ENCODE peak calls at places on chromosomes 11 and 22, in ten cellular contexts. E is PC-3; U is A549; M is right atrium auricular region; B is foreskin keratinocyte; A is adrenal gland; Q is kidney; D is transverse colon; K is CD4-positive, alpha-beta T cell; O is uterus. L is an unnamed sample.

GRCh38 chr11:112822478-112823274 is 138.5 kb upstream of the NCAM1 start:
- DNase-seq in A (peak), B (no peak), M (no peak), Q (no peak), U (no peak), D (no peak), K (no peak), E (no peak), O (no peak), L (no peak)

GRCh38 chr11:8091671-8092070 is 10.7 kb downstream of the TUB start:
- DNase-seq in U (no peak), Q (no peak), A (peak), M (no peak), D (no peak), E (no peak), B (no peak), K (no peak), O (peak), L (no peak)

GRCh38 chr11:16846305-16846704 is 107.9 kb downstream of the C11orf58 start:
- DNase-seq in U (no peak), K (no peak), D (no peak), A (no peak), B (no peak), Q (no peak), O (no peak), M (no peak), E (no peak), L (no peak)

GRCh38 chr11:31856248-31856647 is 45.1 kb upstream of the PAX6 start:
- DNase-seq in Q (no peak), B (peak), M (no peak), K (no peak), U (no peak), D (no peak), E (peak), O (no peak), A (no peak), L (peak)

GRCh38 chr22:19525116-19525660 is 978 bp upstream of the CLDN5 start:
- DNase-seq in M (no peak), U (no peak), K (no peak), Q (no peak), B (no peak), A (peak), E (no peak), O (no peak), D (no peak), L (no peak)

GRCh38 chr11:73176145-73176891 is 34.2 kb upstream of the FCHSD2 start:
- DNase-seq in D (no peak), U (no peak), Q (no peak), M (no peak), B (no peak), K (no peak), A (no peak), O (no peak), E (no peak), L (no peak)

GRCh38 chr11:5922749-5923426 is 19.2 kb upstream of the OR56A3 start:
- DNase-seq in D (no peak), E (peak), K (no peak), Q (no peak), U (no peak), A (no peak), B (peak), O (no peak), M (no peak), L (peak)

GRCh38 chr11:9160166-9160565 is 68.8 kb upstream of the SCUBE2 start:
- DNase-seq in M (no peak), Q (no peak), O (no peak), U (no peak), K (no peak), B (no peak), A (no peak), D (no peak), E (no peak), L (no peak)

GRCh38 chr11:64765291-64765803 is 5.6 kb upstream of the PYGM start:
- DNase-seq in K (no peak), O (no peak), E (no peak), B (no peak), Q (peak), D (no peak), M (no peak), U (no peak), A (no peak), L (no peak)

GRCh38 chr11:66341502-66342126 is 3.3 kb downstream of the BRMS1 start:
- DNase-seq in Q (peak), B (no peak), K (no peak), E (no peak), U (no peak), D (no peak), A (no peak), O (no peak), M (no peak), L (no peak)

GRCh38 chr11:12526789-12527188 is 147.4 kb upstream of the TEAD1 start:
- DNase-seq in E (peak), U (no peak), D (no peak), A (peak), B (no peak), K (no peak), M (no peak), O (no peak), Q (no peak), L (no peak)

GRCh38 chr22:31530816-31531180 is 34.5 kb downstream of the SFI1 start:
- DNase-seq in B (no peak), E (peak), Q (no peak), D (no peak), A (no peak), O (no peak), K (no peak), U (no peak), M (no peak), L (no peak)

GRCh38 chr11:1674194-1674878 is 22.7 kb upstream of the KRTAP5-6 start:
- DNase-seq in D (no peak), M (no peak), A (peak), B (no peak), K (no peak), O (no peak), Q (no peak), E (no peak), U (no peak), L (no peak)

GRCh38 chr11:73760066-73760679 is 701 bp downstream of the RAB6A start:
- DNase-seq in D (peak), K (no peak), A (peak), B (no peak), E (peak), U (peak), M (peak), Q (peak), O (peak), L (peak)

GRCh38 chr22:19850482-19851109 is 4.1 kb downstream of the GNB1L start:
- DNase-seq in B (no peak), M (peak), K (no peak), Q (peak), E (no peak), D (no peak), U (no peak), A (no peak), O (no peak), L (no peak)

GRCh38 chr22:41856484-41856883 is 23.6 kb downstream of the SREBF2 start:
- DNase-seq in O (no peak), U (no peak), M (no peak), B (no peak), K (no peak), Q (no peak), E (no peak), A (no peak), D (peak), L (no peak)

GRCh38 chr11:20647976-20648565 is 21.3 kb upstream of the NELL1 start:
- DNase-seq in Q (no peak), A (peak), M (no peak), D (peak), K (peak), U (peak), E (peak), B (peak), O (no peak), L (peak)

GRCh38 chr11:61079416-61080150 is 22.7 kb upstream of the CD5 start:
- DNase-seq in K (no peak), O (no peak), E (no peak), D (no peak), A (no peak), Q (no peak), M (no peak), U (no peak), B (no peak), L (no peak)

GRCh38 chr22:40819741-40820140 is 595 bp upstream of the SLC25A17 start:
- DNase-seq in A (no peak), B (no peak), E (peak), Q (no peak), K (no peak), O (peak), M (no peak), U (no peak), D (no peak), L (no peak)

GRCh38 chr11:33735426-33736147 is 636 bp downstream of the CD59 start:
- DNase-seq in E (no peak), D (peak), M (no peak), K (peak), O (no peak), B (no peak), U (no peak), Q (peak), A (peak), L (no peak)

GRCh38 chr11:5620606-5621521 is 3.9 kb upstream of the TRIM34 start:
- DNase-seq in Q (no peak), K (no peak), D (no peak), B (peak), M (no peak), E (peak), A (no peak), U (peak), O (no peak), L (peak)

GRCh38 chr11:70205049-70205725 is 2.1 kb downstream of the FADD start:
- DNase-seq in M (no peak), K (no peak), Q (no peak), O (no peak), U (no peak), B (no peak), A (no peak), E (no peak), D (no peak), L (no peak)

GRCh38 chr11:67572747-67573419 is 10.7 kb upstream of the GSTP1 start:
- DNase-seq in M (no peak), U (no peak), K (peak), E (peak), Q (no peak), O (peak), D (peak), B (no peak), A (peak), L (no peak)

GRCh38 chr11:118618115-118618990 is 10.9 kb downstream of the PHLDB1 start:
- DNase-seq in K (no peak), D (no peak), E (peak), M (peak), A (peak), B (no peak), Q (peak), U (no peak), O (peak), L (no peak)

GRCh38 chr11:68998390-68998911 is 14.6 kb downstream of the MRGPRF start:
- DNase-seq in U (no peak), A (peak), K (no peak), E (peak), O (no peak), B (no peak), Q (peak), M (no peak), D (peak), L (no peak)

GRCh38 chr11:117410861-117411725 is 83.4 kb downstream of the CEP164 start:
- DNase-seq in E (no peak), Q (no peak), O (no peak), M (no peak), K (no peak), U (no peak), B (no peak), D (no peak), A (no peak), L (no peak)

GRCh38 chr11:33147559-33147958 is 13.7 kb downstream of the CSTF3 start:
- DNase-seq in O (no peak), E (peak), A (no peak), B (no peak), U (no peak), M (no peak), D (no peak), Q (no peak), K (no peak), L (peak)

GRCh38 chr11:75810637-75811383 is 4.2 kb upstream of the UVRAG start:
- DNase-seq in U (no peak), O (no peak), A (peak), E (no peak), B (no peak), K (no peak), M (no peak), D (no peak), Q (no peak), L (no peak)

GRCh38 chr11:78910322-78910721 is 335.7 kb upstream of the NARS2 start:
- DNase-seq in D (no peak), O (no peak), E (no peak), A (no peak), M (no peak), K (no peak), U (no peak), Q (no peak), B (no peak), L (no peak)

GRCh38 chr11:133974836-133975235 is 18.1 kb upstream of the IGSF9B start:
- DNase-seq in Q (no peak), M (no peak), E (no peak), O (no peak), K (no peak), D (no peak), B (no peak), U (no peak), A (no peak), L (no peak)

GRCh38 chr11:17898782-17899181 is 114.1 kb downstream of the SERGEF start:
- DNase-seq in M (no peak), K (no peak), D (no peak), U (no peak), B (peak), A (no peak), Q (no peak), O (no peak), E (peak), L (no peak)

GRCh38 chr22:46653596-46653995 is 33.4 kb downstream of the GRAMD4 start:
- DNase-seq in B (no peak), D (peak), E (no peak), A (no peak), K (no peak), O (no peak), Q (no peak), M (no peak), U (no peak), L (no peak)

GRCh38 chr11:697028-697491 is 1.4 kb downstream of the TMEM80 start:
- DNase-seq in O (no peak), Q (no peak), A (no peak), K (no peak), M (no peak), B (peak), E (peak), U (no peak), D (no peak), L (no peak)

DNA sequence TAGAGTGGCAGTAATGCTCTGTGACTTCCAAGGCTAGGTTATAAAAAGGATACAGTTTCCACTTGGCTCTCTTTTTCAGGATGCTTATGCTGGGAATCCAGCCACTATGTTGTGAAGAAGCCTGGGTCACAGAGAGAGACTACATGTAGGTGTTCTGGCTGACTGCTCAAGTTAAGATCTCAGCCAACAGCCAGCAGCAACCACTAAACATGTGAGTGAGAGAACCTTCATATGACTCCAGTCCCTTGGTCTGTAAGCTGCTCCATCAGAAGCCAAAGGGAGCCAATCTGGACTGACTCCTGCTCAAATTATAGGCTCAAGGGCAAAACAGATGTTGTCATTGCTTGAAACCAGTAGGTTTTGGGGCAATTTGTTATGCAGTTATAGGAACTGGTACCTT is 162.7 kb downstream of the MAML2 start:
- DNase-seq in Q (no peak), B (no peak), D (no peak), M (no peak), K (no peak), O (no peak), E (no peak), A (no peak), U (no peak), L (no peak)
- H3K27ac ChIP-seq in Q (no peak), B (no peak), D (no peak), M (no peak), K (no peak), O (no peak), E (no peak), A (no peak), U (no peak), L (no peak)

GRCh38 chr11:57640068-57640800 is 9.5 kb downstream of the YPEL4 start:
- DNase-seq in M (no peak), B (no peak), O (no peak), U (no peak), Q (no peak), D (no peak), A (no peak), E (no peak), K (no peak), L (no peak)

GRCh38 chr11:57641011-57641410 is 8.7 kb downstream of the YPEL4 start:
- DNase-seq in E (no peak), A (no peak), B (no peak), K (no peak), D (no peak), O (no peak), M (no peak), Q (no peak), U (no peak), L (no peak)

GRCh38 chr11:57638005-57638760 is 11.5 kb downstream of the YPEL4 start:
- DNase-seq in O (peak), U (peak), E (peak), D (peak), Q (peak), K (no peak), M (peak), B (no peak), A (peak), L (peak)

GRCh38 chr11:57638811-57639320 is 10.8 kb downstream of the YPEL4 start:
- DNase-seq in O (no peak), K (no peak), U (no peak), A (no peak), Q (no peak), E (no peak), D (no peak), B (no peak), M (no peak), L (no peak)

DNA sequence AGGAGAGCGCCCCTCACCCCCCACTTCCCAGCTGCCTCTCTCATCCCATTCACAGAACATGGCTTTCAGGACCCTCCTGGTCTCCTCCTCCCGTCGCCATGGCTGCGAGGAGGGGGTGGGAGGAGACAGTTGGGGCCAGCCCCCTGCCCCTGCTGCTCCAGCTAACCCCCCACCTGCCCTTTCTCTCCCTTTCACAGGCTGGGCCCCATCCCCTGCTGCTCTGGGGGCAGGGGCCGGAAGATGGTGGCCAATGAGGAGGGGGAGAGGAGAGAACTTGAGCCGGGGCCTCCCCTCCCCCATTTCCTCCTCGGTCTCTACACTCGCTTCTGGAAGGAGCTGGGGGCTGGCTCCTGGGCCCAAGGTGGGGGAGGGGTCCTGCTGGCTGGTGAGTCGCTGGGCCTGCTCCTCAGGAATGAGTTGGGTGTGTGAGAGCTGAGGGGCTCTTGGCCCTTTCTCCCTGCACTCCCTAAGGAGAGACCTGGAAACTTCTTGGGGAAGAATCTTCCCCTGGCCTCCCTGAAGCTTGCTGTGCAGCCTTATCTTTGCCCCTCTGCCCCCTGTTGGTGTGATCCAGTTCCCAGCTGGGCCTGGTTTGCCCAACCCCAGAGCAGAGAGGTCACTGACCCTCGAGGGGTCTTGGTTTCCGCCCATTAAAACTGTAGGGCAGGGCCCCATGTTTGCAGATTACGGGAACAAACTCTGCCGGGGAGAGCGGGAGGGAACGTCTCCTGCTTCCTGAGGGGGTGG is 10.2 kb downstream of the YPEL4 start:
- DNase-seq in M (no peak), U (no peak), Q (no peak), K (no peak), E (peak), D (no peak), O (no peak), B (no peak), A (no peak), L (no peak)
- TF ChIP-seq CTCF in M (no peak), U (no peak), Q (no peak), K (no peak), E (peak), D (no peak), O (no peak), B (peak), A (no peak), L (no peak)

GRCh38 chr22:28940441-28940840 is 57.1 kb downstream of the ZNRF3 start:
- DNase-seq in D (no peak), E (no peak), A (no peak), U (no peak), Q (no peak), O (no peak), M (no peak), K (no peak), B (no peak), L (no peak)

GRCh38 chr22:28943501-28943879 is 60.1 kb downstream of the ZNRF3 start:
- DNase-seq in M (no peak), O (peak), B (no peak), K (no peak), U (no peak), D (no peak), E (no peak), A (no peak), Q (no peak), L (no peak)

GRCh38 chr22:28939932-28940331 is 56.6 kb downstream of the ZNRF3 start:
- DNase-seq in A (no peak), E (no peak), O (no peak), Q (no peak), M (no peak), D (no peak), K (no peak), U (no peak), B (no peak), L (no peak)

GRCh38 chr22:28942333-28942732 is 59.0 kb downstream of the ZNRF3 start:
- DNase-seq in U (no peak), Q (no peak), A (no peak), O (no peak), D (no peak), M (no peak), E (no peak), K (no peak), B (no peak), L (no peak)

DNA sequence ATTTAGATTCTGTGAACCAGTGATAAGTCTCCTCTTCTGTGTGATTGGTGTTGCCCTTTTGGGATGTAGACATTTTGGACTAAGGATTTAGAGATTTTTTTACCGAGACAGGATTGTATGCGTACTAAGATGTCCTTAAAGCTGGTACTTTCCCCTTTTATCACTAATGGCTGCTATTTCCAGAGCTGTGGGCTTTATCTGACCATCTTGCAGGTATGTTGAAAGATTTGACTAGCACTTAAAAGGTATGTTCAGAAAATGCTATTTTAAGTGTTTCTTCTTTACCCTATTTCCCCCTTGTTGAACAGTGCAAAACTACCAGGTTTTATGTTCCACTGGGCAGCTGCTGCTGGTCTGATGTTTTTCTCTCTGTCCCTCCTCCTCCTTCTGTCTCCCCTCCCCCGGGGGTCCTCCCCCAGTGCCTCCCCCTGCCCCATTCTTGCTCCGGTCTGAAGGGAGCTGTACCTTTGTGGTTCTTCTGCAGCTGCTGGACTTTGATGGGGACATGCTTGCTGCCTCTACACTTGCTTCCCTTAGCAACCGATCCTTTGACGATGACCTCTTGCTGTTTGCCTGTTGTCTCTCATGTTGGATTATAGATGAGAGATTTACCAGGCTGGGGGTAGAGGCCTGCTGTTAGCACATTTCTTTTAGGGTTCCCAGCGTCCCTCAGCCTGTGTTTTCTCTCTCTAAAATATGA is 59.6 kb downstream of the ZNRF3 start:
- DNase-seq in M (no peak), U (no peak), K (no peak), B (no peak), Q (no peak), D (no peak), O (no peak), A (no peak), E (no peak), L (no peak)
- H3K27ac ChIP-seq in M (no peak), U (no peak), K (no peak), B (no peak), Q (no peak), D (no peak), O (peak), A (no peak), E (no peak), L (no peak)

GRCh38 chr22:24831678-24832077 is 25.7 kb downstream of the SGSM1 start:
- DNase-seq in E (no peak), M (no peak), U (no peak), A (no peak), B (no peak), D (no peak), Q (no peak), O (no peak), K (no peak), L (no peak)

GRCh38 chr22:24836282-24836681 is 30.3 kb downstream of the SGSM1 start:
- DNase-seq in D (no peak), K (no peak), O (no peak), B (no peak), Q (no peak), M (no peak), E (no peak), U (no peak), A (no peak), L (no peak)

GRCh38 chr22:24833881-24834495 is 28.0 kb downstream of the SGSM1 start:
- DNase-seq in U (no peak), A (no peak), B (no peak), M (no peak), O (no peak), Q (no peak), K (no peak), D (no peak), E (no peak), L (no peak)

GRCh38 chr22:24830205-24830979 is 24.4 kb downstream of the SGSM1 start:
- DNase-seq in B (no peak), A (no peak), U (no peak), E (no peak), M (no peak), O (no peak), Q (no peak), K (no peak), D (no peak), L (no peak)

GRCh38 chr22:24834845-24835570 is 29.0 kb downstream of the SGSM1 start:
- DNase-seq in U (no peak), Q (no peak), A (peak), B (no peak), K (no peak), D (no peak), O (no peak), E (peak), M (no peak), L (no peak)
- TF ChIP-seq CTCF in U (peak), Q (no peak), A (peak), B (peak), K (no peak), D (peak), O (no peak), E (peak), M (no peak), L (no peak)